ENCODE peak calls at places on chromosomes 3 and 15, in six cellular contexts. W, X, I, V, A and B are unnamed samples.

GRCh38 chr3:110246796-110247369 is 824.7 kb upstream of the NECTIN3 start:
- DNase-seq in W (no peak), X (no peak), I (no peak), V (no peak), A (no peak), B (no peak)

GRCh38 chr3:159627229-159627628 is 361.4 kb upstream of the IL12A start:
- DNase-seq in W (no peak), X (no peak), I (no peak), V (no peak), A (no peak), B (no peak)

GRCh38 chr3:2211568-2211967 is 112.9 kb downstream of the CNTN4 start:
- DNase-seq in W (no peak), X (no peak), I (no peak), V (no peak), A (no peak), B (no peak)

GRCh38 chr3:30639937-30640336 is 33.5 kb downstream of the TGFBR2 start:
- DNase-seq in W (no peak), X (no peak), I (no peak), V (no peak), A (no peak), B (no peak)

GRCh38 chr3:64150527-64151238 is 74.6 kb downstream of the PRICKLE2 start:
- DNase-seq in W (no peak), X (peak; percentile 35), I (no peak), V (peak; percentile 66), A (peak; percentile 96), B (no peak)

GRCh38 chr3:102225407-102226132 is 209.2 kb upstream of the ZPLD1 start:
- DNase-seq in W (peak; percentile 29), X (peak; percentile 17), I (peak; percentile 60), V (no peak), A (peak; percentile 82), B (no peak)

GRCh38 chr15:52492132-52492531 is 36.5 kb downstream of the MYO5A start:
- DNase-seq in W (no peak), X (no peak), I (no peak), V (no peak), A (no peak), B (no peak)

GRCh38 chr3:115401891-115402501 is 221.3 kb upstream of the GAP43 start:
- DNase-seq in W (no peak), X (no peak), I (no peak), V (no peak), A (peak; percentile 87), B (no peak)

GRCh38 chr3:136899622-136900158 is 37.7 kb downstream of the NCK1 start:
- DNase-seq in W (no peak), X (no peak), I (no peak), V (no peak), A (peak; percentile 13), B (no peak)

GRCh38 chr3:186492594-186492993 is 51.6 kb downstream of the CRYGS start:
- DNase-seq in W (no peak), X (no peak), I (no peak), V (no peak), A (no peak), B (no peak)

GRCh38 chr15:58212909-58213526 is 74.8 kb downstream of the AQP9 start:
- DNase-seq in W (peak; percentile 46), X (no peak), I (peak; percentile 62), V (no peak), A (peak; percentile 46), B (peak; percentile 81)